ENCODE peak calls at places on chromosome 21, in seven cellular contexts. R is mesendoderm, P is DND-41, C is PC-9, Z is H9, V is fibroblast of lung, G is A549. A is an unnamed sample. For H3K4me1, the result is how much of the 10 kb centered on the place peaks cover.

GRCh38 chr21:33071878-33072306 is 2.0 kb downstream of the OLIG1 start:
- DNase-seq in R (peak), P (no peak), C (no peak), Z (peak), V (peak), G (no peak), A (no peak)

GRCh38 chr21:34202553-34203332 is 129.4 kb downstream of the MRPS6 start:
- DNase-seq in R (peak), P (no peak), C (no peak), Z (peak), V (peak), G (no peak), A (no peak)

GRCh38 chr21:45818904-45819285 is 162.7 kb upstream of the COL6A1 start:
- DNase-seq in R (no peak), P (peak), C (no peak), Z (no peak), V (peak), G (peak), A (no peak)

GRCh38 chr21:36125513-36126121 is 9.3 kb upstream of the CBR3 start:
- DNase-seq in R (peak), P (peak), C (peak), Z (no peak), V (peak), G (no peak), A (peak)

GRCh38 chr21:46136739-46137349 is 18.5 kb downstream of the FTCD start:
- DNase-seq in R (no peak), P (no peak), C (no peak), Z (no peak), V (no peak), G (no peak), A (no peak)

GRCh38 chr21:35974801-35975200 is 85.5 kb downstream of the SETD4 start:
- DNase-seq in R (no peak), P (no peak), C (no peak), Z (no peak), V (peak), G (no peak), A (no peak)

GRCh38 chr21:44521301-44521927 is 18.6 kb downstream of the KRTAP10-1 start:
- DNase-seq in R (no peak), P (no peak), C (no peak), Z (no peak), V (no peak), G (no peak), A (no peak)

GRCh38 chr21:26115899-26116298 is 54.7 kb downstream of the APP start:
- DNase-seq in R (no peak), P (no peak), C (no peak), Z (no peak), V (peak), G (no peak), A (no peak)

GRCh38 chr21:44891631-44892031 is 18.1 kb upstream of the PTTG1IP start:
- DNase-seq in R (no peak), P (no peak), C (no peak), Z (no peak), V (no peak), G (no peak), A (no peak)

GRCh38 chr21:33878824-33879223 is 36.8 kb downstream of the ATP5PO start:
- DNase-seq in R (no peak), P (no peak), C (no peak), Z (no peak), V (no peak), G (no peak), A (no peak)

GRCh38 chr21:44306926-44307687 is 7.3 kb downstream of the PFKL start:
- DNase-seq in R (no peak), P (no peak), C (no peak), Z (no peak), V (no peak), G (no peak), A (no peak)

GRCh38 chr21:26572026-26572425 is 1.1 kb downstream of the CYYR1 start:
- DNase-seq in R (no peak), P (no peak), C (no peak), Z (no peak), V (no peak), G (no peak), A (no peak)

GRCh38 chr21:42317826-42318746 is 2.9 kb upstream of the TFF3 start:
- DNase-seq in R (no peak), P (no peak), C (no peak), Z (no peak), V (no peak), G (no peak), A (no peak)
- H3K4me1 ChIP-seq in R (under half), P (under half), C (under half), Z (under half), V (under half), G (under half), A (under half)

DNA sequence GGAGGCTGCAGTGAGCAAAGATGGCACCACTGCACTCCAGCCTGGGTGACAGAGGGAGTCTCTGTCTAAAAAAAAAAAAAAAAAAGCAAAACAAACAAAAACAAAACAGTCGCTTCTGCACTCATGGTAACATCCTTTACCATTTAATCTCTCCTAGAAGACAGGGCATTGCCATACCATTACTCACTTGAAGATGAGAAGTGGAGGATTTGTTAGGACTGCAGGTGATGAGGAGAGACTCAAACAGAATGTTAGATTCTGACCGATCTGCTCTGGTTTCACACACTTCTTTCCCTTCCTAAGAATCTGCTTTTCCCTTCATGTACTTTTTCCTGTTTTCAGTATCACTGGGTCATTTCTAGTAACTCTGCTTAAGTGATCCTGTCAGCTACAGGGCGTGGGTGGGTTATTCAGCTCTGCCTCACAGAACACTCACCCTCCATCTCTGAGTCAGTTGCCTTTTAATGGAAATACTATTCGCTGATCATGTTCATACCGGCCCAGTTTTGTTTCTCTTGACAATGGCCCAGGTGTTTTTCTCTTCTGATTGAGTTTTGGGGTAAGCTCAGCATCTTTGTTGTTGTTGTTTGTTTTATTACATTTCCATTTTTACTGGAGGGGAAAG is 148.0 kb upstream of the ERG start:
- DNase-seq in R (no peak), P (no peak), C (no peak), Z (no peak), V (peak), G (no peak), A (no peak)
- H3K4me2 ChIP-seq in R (no peak), P (no peak), C (no peak), Z (no peak), V (peak), G (no peak), A (no peak)

GRCh38 chr21:16145479-16145878 is 415.7 kb downstream of the USP25 start:
- DNase-seq in R (no peak), P (peak), C (no peak), Z (no peak), V (no peak), G (no peak), A (no peak)

DNA sequence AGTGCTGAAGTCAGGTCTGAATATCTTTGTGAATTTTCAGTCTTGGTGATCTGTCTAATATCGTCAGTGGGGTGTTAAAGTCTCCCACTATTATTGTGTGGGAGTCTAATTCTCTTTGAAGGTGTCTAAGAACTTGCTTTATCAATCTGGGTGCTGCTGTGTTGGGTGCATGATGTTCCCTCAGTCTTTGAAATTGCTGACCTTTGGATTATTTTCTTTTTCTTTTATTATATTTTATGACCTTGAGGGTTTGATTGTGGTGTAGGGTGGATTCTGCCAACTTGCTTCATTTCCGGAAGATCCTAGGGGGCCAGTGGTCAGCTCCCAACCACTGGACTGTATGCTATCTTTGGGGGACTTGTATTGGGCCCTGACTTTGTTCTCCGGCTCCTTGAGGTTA is 415.3 kb downstream of the USP25 start:
- DNase-seq in R (no peak), P (no peak), C (no peak), Z (no peak), V (no peak), G (no peak), A (no peak)
- H3K4me1 ChIP-seq in R (under half), P (under half), C (under half), Z (under half), V (under half), G (under half), A (under half)

GRCh38 chr21:38920631-38921398 is 115.1 kb downstream of the ETS2 start:
- DNase-seq in R (no peak), P (no peak), C (no peak), Z (no peak), V (peak), G (no peak), A (no peak)
- H3K4me2 ChIP-seq in R (no peak), P (no peak), C (peak), Z (no peak), V (peak), G (peak), A (no peak)

DNA sequence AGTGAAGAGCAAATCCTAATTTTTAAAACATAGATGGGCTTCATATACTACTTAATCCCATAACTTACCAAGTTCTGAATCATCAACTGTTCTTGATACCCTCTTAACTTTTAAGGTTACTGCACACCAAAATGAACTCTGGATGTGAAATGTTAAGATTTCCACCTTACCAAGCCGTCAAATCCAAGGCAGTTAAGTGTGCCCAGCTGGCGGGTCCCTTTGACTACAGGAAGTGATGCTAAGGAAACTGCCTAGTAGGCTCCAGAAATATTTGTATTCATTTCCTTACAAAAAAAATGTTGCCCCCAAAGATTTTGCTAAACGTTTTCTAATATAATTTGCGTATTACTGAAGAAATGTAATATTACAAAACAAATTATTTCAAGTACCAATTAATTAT is 10.7 kb downstream of the NRIP1 start:
- DNase-seq in R (no peak), P (peak), C (no peak), Z (no peak), V (no peak), G (no peak), A (no peak)
- H3K4me1 ChIP-seq in R (under half), P (half or more), C (under half), Z (under half), V (under half), G (half or more), A (under half)

DNA sequence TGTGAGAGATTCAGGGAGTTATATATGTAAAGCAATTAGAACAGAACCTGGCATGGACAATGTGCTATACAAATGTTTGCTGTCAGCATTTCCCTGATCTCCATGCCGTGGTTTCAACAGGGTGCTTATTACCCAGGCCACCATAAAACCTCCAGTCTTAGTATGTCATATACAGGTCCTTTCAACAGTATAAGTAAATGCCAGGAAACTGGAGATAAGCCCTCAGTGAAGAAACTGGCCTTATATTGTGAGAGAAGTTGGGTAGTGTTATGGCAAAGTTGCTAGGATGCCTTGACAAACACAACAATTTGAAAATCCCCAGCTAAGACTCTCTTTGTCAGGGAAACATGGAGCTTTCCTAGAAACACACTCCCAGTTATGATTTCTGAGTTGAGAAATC is 850.2 kb upstream of the ADAMTS5 start:
- DNase-seq in R (no peak), P (no peak), C (no peak), Z (no peak), V (no peak), G (no peak), A (no peak)
- H3K4me2 ChIP-seq in R (no peak), P (no peak), C (no peak), Z (no peak), V (no peak), G (no peak), A (no peak)

GRCh38 chr21:31729622-31730343 is 2.1 kb downstream of the SCAF4 start:
- DNase-seq in R (no peak), P (no peak), C (no peak), Z (no peak), V (no peak), G (no peak), A (no peak)
- H3K4me1 ChIP-seq in R (under half), P (half or more), C (under half), Z (under half), V (under half), G (under half), A (under half)

A was measured in OCI-LY7.